ENCODE peak calls at places on chromosomes 16 and 17, in six cellular contexts. One of them, this sample, is unnamed.

GRCh38 chr16:66605177-66605999 is 884 bp downstream of the CMTM3 start:
- ATAC-seq in HepG2: peak; percentile 39
- ATAC-seq in upper lobe of left lung: peak; percentile 29
- ATAC-seq in GM12878: peak; percentile 40
- ATAC-seq in A549: peak; percentile 31
- ATAC-seq in K562: peak; percentile 79
- ATAC-seq in this sample: peak; percentile 57

GRCh38 chr17:63646492-63646815 is 24.2 kb downstream of the MAP3K3 start:
- ATAC-seq in HepG2: no peak
- ATAC-seq in upper lobe of left lung: no peak
- ATAC-seq in GM12878: peak; percentile 96
- ATAC-seq in A549: no peak
- ATAC-seq in K562: no peak
- ATAC-seq in this sample: no peak

GRCh38 chr17:73827627-73828241 is 183.5 kb upstream of the SDK2 start:
- ATAC-seq in GM12878: no peak
- ATAC-seq in K562: no peak
- ATAC-seq in upper lobe of left lung: peak; percentile 52
- ATAC-seq in HepG2: no peak
- ATAC-seq in A549: no peak
- ATAC-seq in this sample: no peak

GRCh38 chr17:67648032-67648761 is 69.5 kb upstream of the NOL11 start:
- ATAC-seq in GM12878: no peak
- ATAC-seq in HepG2: peak; percentile 66
- ATAC-seq in upper lobe of left lung: no peak
- ATAC-seq in K562: no peak
- ATAC-seq in A549: no peak
- ATAC-seq in this sample: no peak

GRCh38 chr17:78793415-78793814 is 11.3 kb upstream of the CYTH1 start:
- ATAC-seq in A549: no peak
- ATAC-seq in HepG2: no peak
- ATAC-seq in upper lobe of left lung: no peak
- ATAC-seq in GM12878: no peak
- ATAC-seq in K562: no peak
- ATAC-seq in this sample: no peak

GRCh38 chr17:53948323-53948722 is 125.6 kb downstream of the KIF2B start:
- ATAC-seq in K562: no peak
- ATAC-seq in GM12878: no peak
- ATAC-seq in A549: no peak
- ATAC-seq in upper lobe of left lung: no peak
- ATAC-seq in HepG2: no peak
- ATAC-seq in this sample: no peak

GRCh38 chr16:89422527-89422904 is 67.8 kb downstream of the ANKRD11 start:
- ATAC-seq in K562: no peak
- ATAC-seq in HepG2: no peak
- ATAC-seq in A549: no peak
- ATAC-seq in upper lobe of left lung: peak; percentile 49
- ATAC-seq in GM12878: peak; percentile 84
- ATAC-seq in this sample: no peak

GRCh38 chr17:20264996-20265395 is 202.3 kb downstream of the LGALS9B start:
- ATAC-seq in A549: no peak
- ATAC-seq in K562: no peak
- ATAC-seq in HepG2: no peak
- ATAC-seq in GM12878: no peak
- ATAC-seq in upper lobe of left lung: no peak
- ATAC-seq in this sample: no peak

GRCh38 chr16:30491744-30492308 is 19.3 kb downstream of the ITGAL start:
- ATAC-seq in A549: peak; percentile 91
- ATAC-seq in K562: peak; percentile 94
- ATAC-seq in HepG2: peak; percentile 11
- ATAC-seq in upper lobe of left lung: peak; percentile 34
- ATAC-seq in GM12878: no peak
- ATAC-seq in this sample: no peak

GRCh38 chr17:28528329-28529011 is 22.3 kb downstream of the FOXN1 start:
- ATAC-seq in HepG2: no peak
- ATAC-seq in A549: no peak
- ATAC-seq in K562: peak; percentile 66
- ATAC-seq in GM12878: no peak
- ATAC-seq in upper lobe of left lung: peak; percentile 12
- ATAC-seq in this sample: no peak

GRCh38 chr16:50296807-50297206 is 30.5 kb downstream of the ADCY7 start:
- ATAC-seq in HepG2: no peak
- ATAC-seq in K562: no peak
- ATAC-seq in GM12878: no peak
- ATAC-seq in upper lobe of left lung: no peak
- ATAC-seq in A549: no peak
- ATAC-seq in this sample: no peak

GRCh38 chr16:46731691-46732555 is 16.2 kb downstream of the MYLK3 start:
- ATAC-seq in HepG2: peak; percentile 36
- ATAC-seq in GM12878: peak; percentile 49
- ATAC-seq in A549: no peak
- ATAC-seq in upper lobe of left lung: no peak
- ATAC-seq in K562: no peak
- ATAC-seq in this sample: no peak

GRCh38 chr17:78777886-78778285 is 4.2 kb downstream of the CYTH1 start:
- ATAC-seq in HepG2: no peak
- ATAC-seq in GM12878: peak; percentile 3
- ATAC-seq in K562: no peak
- ATAC-seq in A549: no peak
- ATAC-seq in upper lobe of left lung: no peak
- ATAC-seq in this sample: no peak

GRCh38 chr16:22014271-22014873 is 6.5 kb downstream of the MOSMO start:
- ATAC-seq in A549: no peak
- ATAC-seq in upper lobe of left lung: no peak
- ATAC-seq in HepG2: no peak
- ATAC-seq in GM12878: peak; percentile 78
- ATAC-seq in K562: no peak
- ATAC-seq in this sample: no peak

GRCh38 chr16:14641877-14642276 is 9.1 kb downstream of the BFAR start:
- ATAC-seq in HepG2: peak; percentile 43
- ATAC-seq in A549: peak; percentile 68
- ATAC-seq in K562: peak; percentile 71
- ATAC-seq in GM12878: peak; percentile 38
- ATAC-seq in upper lobe of left lung: no peak
- ATAC-seq in this sample: no peak

GRCh38 chr17:2171725-2172446 is 117.0 kb downstream of the HIC1 start:
- ATAC-seq in K562: no peak
- ATAC-seq in upper lobe of left lung: peak; percentile 84
- ATAC-seq in HepG2: no peak
- ATAC-seq in GM12878: no peak
- ATAC-seq in A549: no peak
- ATAC-seq in this sample: peak; percentile 87
- TF ChIP-seq EP300 in K562: no peak
- TF ChIP-seq EP300 in upper lobe of left lung: no peak
- TF ChIP-seq EP300 in HepG2: no peak
- TF ChIP-seq EP300 in GM12878: no peak
- TF ChIP-seq EP300 in A549: no peak
- TF ChIP-seq EP300 in this sample: no peak

GRCh38 chr16:65069090-65069489 is 52.8 kb downstream of the CDH11 start:
- ATAC-seq in HepG2: no peak
- ATAC-seq in GM12878: no peak
- ATAC-seq in A549: no peak
- ATAC-seq in upper lobe of left lung: no peak
- ATAC-seq in K562: no peak
- ATAC-seq in this sample: no peak

GRCh38 chr16:65069766-65070165 is 52.1 kb downstream of the CDH11 start:
- ATAC-seq in HepG2: no peak
- ATAC-seq in GM12878: no peak
- ATAC-seq in A549: no peak
- ATAC-seq in upper lobe of left lung: no peak
- ATAC-seq in K562: no peak
- ATAC-seq in this sample: no peak

GRCh38 chr16:65068151-65068740 is 53.6 kb downstream of the CDH11 start:
- ATAC-seq in K562: no peak
- ATAC-seq in HepG2: no peak
- ATAC-seq in A549: no peak
- ATAC-seq in GM12878: no peak
- ATAC-seq in upper lobe of left lung: no peak
- ATAC-seq in this sample: no peak

GRCh38 chr16:65071371-65072311 is 50.2 kb downstream of the CDH11 start:
- ATAC-seq in HepG2: peak; percentile 32
- ATAC-seq in K562: no peak
- ATAC-seq in A549: no peak
- ATAC-seq in upper lobe of left lung: peak; percentile 32
- ATAC-seq in GM12878: no peak
- ATAC-seq in this sample: peak; percentile 68

GRCh38 chr16:65070831-65071230 is 51.0 kb downstream of the CDH11 start:
- ATAC-seq in HepG2: peak; percentile 95
- ATAC-seq in GM12878: no peak
- ATAC-seq in A549: peak; percentile 95
- ATAC-seq in K562: no peak
- ATAC-seq in upper lobe of left lung: peak; percentile 70
- ATAC-seq in this sample: peak; percentile 88
- H3K27ac ChIP-seq in HepG2: no peak overlapping the region
- H3K27ac ChIP-seq in GM12878: no peak overlapping the region
- H3K27ac ChIP-seq in A549: peak overlapping the region; percentile 74
- H3K27ac ChIP-seq in K562: no peak overlapping the region
- H3K27ac ChIP-seq in upper lobe of left lung: peak overlapping the region; percentile 54
- H3K27ac ChIP-seq in this sample: peak overlapping the region; percentile 77

GRCh38 chr16:68093816-68094613 is 8.8 kb downstream of the NFATC3 start:
- ATAC-seq in K562: peak; percentile 77
- ATAC-seq in A549: peak; percentile 90
- ATAC-seq in upper lobe of left lung: no peak
- ATAC-seq in GM12878: peak; percentile 69
- ATAC-seq in HepG2: peak; percentile 67
- ATAC-seq in this sample: no peak
- TF ChIP-seq CTCF in K562: peak; percentile 75
- TF ChIP-seq CTCF in A549: peak; percentile 57
- TF ChIP-seq CTCF in upper lobe of left lung: peak; percentile 39
- TF ChIP-seq CTCF in GM12878: peak; percentile 55
- TF ChIP-seq CTCF in HepG2: peak; percentile 76
- TF ChIP-seq CTCF in this sample: peak; percentile 42

GRCh38 chr16:720507-720989 is 398 bp upstream of the ANTKMT start:
- ATAC-seq in HepG2: peak; percentile 8
- ATAC-seq in upper lobe of left lung: no peak
- ATAC-seq in GM12878: peak; percentile 61
- ATAC-seq in A549: peak; percentile 32
- ATAC-seq in K562: peak; percentile 57
- ATAC-seq in this sample: peak; percentile 11

GRCh38 chr16:722835-723633 is 2.1 kb downstream of the ANTKMT start:
- ATAC-seq in K562: no peak
- ATAC-seq in GM12878: no peak
- ATAC-seq in HepG2: no peak
- ATAC-seq in upper lobe of left lung: no peak
- ATAC-seq in A549: no peak
- ATAC-seq in this sample: no peak

GRCh38 chr16:719815-720506 is 985 bp upstream of the ANTKMT start:
- ATAC-seq in upper lobe of left lung: no peak
- ATAC-seq in HepG2: peak; percentile 43
- ATAC-seq in GM12878: peak; percentile 4
- ATAC-seq in A549: peak; percentile 28
- ATAC-seq in K562: peak; percentile 27
- ATAC-seq in this sample: no peak

GRCh38 chr16:721765-722481 is 977 bp downstream of the ANTKMT start:
- ATAC-seq in A549: no peak
- ATAC-seq in GM12878: no peak
- ATAC-seq in HepG2: no peak
- ATAC-seq in K562: peak; percentile 3
- ATAC-seq in upper lobe of left lung: no peak
- ATAC-seq in this sample: no peak

GRCh38 chr16:720990-721764 is at the start of gene ANTKMT:
- ATAC-seq in K562: peak; percentile 84
- ATAC-seq in HepG2: peak; percentile 70
- ATAC-seq in GM12878: peak; percentile 87
- ATAC-seq in A549: peak; percentile 53
- ATAC-seq in upper lobe of left lung: peak; percentile 77
- ATAC-seq in this sample: peak; percentile 88
- TF ChIP-seq EP300 in K562: no peak
- TF ChIP-seq EP300 in HepG2: no peak
- TF ChIP-seq EP300 in GM12878: no peak
- TF ChIP-seq EP300 in A549: no peak
- TF ChIP-seq EP300 in upper lobe of left lung: no peak
- TF ChIP-seq EP300 in this sample: no peak

DNA sequence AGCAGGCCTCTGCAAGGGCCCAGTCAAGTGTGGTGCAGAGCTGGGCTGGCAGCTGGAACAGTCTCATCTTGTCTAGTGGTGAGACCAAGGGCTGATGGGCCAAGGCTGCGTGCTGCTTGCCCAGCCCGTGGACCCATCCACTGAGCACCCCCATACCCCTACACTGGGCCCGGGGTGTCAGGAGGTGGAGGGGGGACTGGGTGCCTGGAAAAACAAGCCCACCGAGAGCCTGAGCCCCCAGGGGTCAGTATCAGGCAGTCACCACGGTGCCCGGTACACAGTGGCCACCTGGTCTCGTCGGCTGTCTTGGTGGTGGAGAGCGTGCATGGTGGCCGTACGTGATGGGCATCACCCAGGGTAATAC is 238.3 kb downstream of the SEC14L1 start:
- ATAC-seq in K562: no peak
- ATAC-seq in upper lobe of left lung: no peak
- ATAC-seq in GM12878: no peak
- ATAC-seq in HepG2: no peak
- ATAC-seq in A549: no peak
- ATAC-seq in this sample: no peak
- H3K27ac ChIP-seq in K562: no peak overlapping the region
- H3K27ac ChIP-seq in upper lobe of left lung: no peak overlapping the region
- H3K27ac ChIP-seq in GM12878: no peak overlapping the region
- H3K27ac ChIP-seq in HepG2: no peak overlapping the region
- H3K27ac ChIP-seq in A549: no peak overlapping the region
- H3K27ac ChIP-seq in this sample: no peak overlapping the region

GRCh38 chr17:17902357-17902756 is 65.6 kb upstream of the SREBF1 start:
- ATAC-seq in K562: no peak
- ATAC-seq in upper lobe of left lung: no peak
- ATAC-seq in HepG2: no peak
- ATAC-seq in GM12878: no peak
- ATAC-seq in A549: no peak
- ATAC-seq in this sample: no peak
- TF ChIP-seq CTCF in K562: no peak
- TF ChIP-seq CTCF in upper lobe of left lung: no peak
- TF ChIP-seq CTCF in HepG2: no peak
- TF ChIP-seq CTCF in GM12878: no peak
- TF ChIP-seq CTCF in A549: no peak
- TF ChIP-seq CTCF in this sample: no peak

GRCh38 chr17:29954405-29954804 is 13.0 kb downstream of the EFCAB5 start:
- ATAC-seq in HepG2: no peak
- ATAC-seq in GM12878: no peak
- ATAC-seq in A549: no peak
- ATAC-seq in upper lobe of left lung: no peak
- ATAC-seq in K562: no peak
- ATAC-seq in this sample: no peak

GRCh38 chr17:29959658-29960337 is 18.4 kb downstream of the EFCAB5 start:
- ATAC-seq in HepG2: no peak
- ATAC-seq in K562: no peak
- ATAC-seq in GM12878: no peak
- ATAC-seq in upper lobe of left lung: no peak
- ATAC-seq in A549: peak; percentile 79
- ATAC-seq in this sample: no peak

GRCh38 chr17:29958947-29959657 is 17.7 kb downstream of the EFCAB5 start:
- ATAC-seq in K562: no peak
- ATAC-seq in GM12878: no peak
- ATAC-seq in A549: peak; percentile 89
- ATAC-seq in HepG2: no peak
- ATAC-seq in upper lobe of left lung: no peak
- ATAC-seq in this sample: no peak

DNA sequence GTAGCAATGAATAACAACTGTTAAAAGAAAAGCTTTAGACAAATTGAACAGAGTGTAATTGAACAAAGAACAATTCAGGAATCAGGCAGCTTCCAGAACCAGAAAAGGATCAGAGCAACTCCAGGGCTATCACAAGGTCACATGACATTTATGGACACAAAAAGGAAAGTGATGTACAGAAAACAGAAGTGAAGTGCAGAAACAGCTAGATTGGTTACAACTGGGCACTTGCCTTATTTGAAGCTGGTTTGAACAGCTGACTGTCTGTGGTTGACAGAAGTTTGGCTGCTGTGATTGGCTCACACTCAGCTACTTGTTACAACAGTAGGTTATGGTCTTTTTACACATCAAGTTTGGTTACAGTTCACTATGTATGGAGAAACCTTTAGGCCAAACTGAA is 14.8 kb downstream of the EFCAB5 start:
- ATAC-seq in HepG2: no peak
- ATAC-seq in upper lobe of left lung: no peak
- ATAC-seq in A549: no peak
- ATAC-seq in GM12878: no peak
- ATAC-seq in K562: no peak
- ATAC-seq in this sample: no peak
- TF ChIP-seq EP300 in HepG2: no peak
- TF ChIP-seq EP300 in upper lobe of left lung: no peak
- TF ChIP-seq EP300 in A549: no peak
- TF ChIP-seq EP300 in GM12878: no peak
- TF ChIP-seq EP300 in K562: no peak
- TF ChIP-seq EP300 in this sample: no peak

This sample was measured in gastroesophageal sphincter.